ENCODE peak calls at places on chromosomes 7 and 10, in eight cellular contexts. T is Peyer's patch, E is K562, U is right lobe of liver, Y is heart left ventricle, L is esophagus muscularis mucosa, G is breast epithelium, R is stomach. B is an unnamed sample. For H3K36me3, the result is how much of the 10 kb centered on the place peaks cover.

GRCh38 chr10:123570051-123570897 is 95.9 kb upstream of the GPR26 start:
- DNase-seq in T (no peak), E (no peak), U (no peak), Y (no peak), L (no peak), G (peak), R (no peak), B (no peak)

GRCh38 chr10:113961261-113961938 is 82.3 kb upstream of the ADRB1 start:
- DNase-seq in T (peak), E (no peak), U (no peak), Y (no peak), L (no peak), G (no peak), R (no peak), B (no peak)

GRCh38 chr10:86402283-86402931 is 35.8 kb upstream of the GRID1 start:
- DNase-seq in T (no peak), E (no peak), U (no peak), Y (no peak), L (no peak), G (no peak), R (no peak), B (no peak)

GRCh38 chr10:130038019-130038555 is 72.5 kb downstream of the C10orf143 start:
- DNase-seq in T (no peak), E (no peak), U (peak), Y (no peak), L (no peak), G (peak), R (no peak), B (peak)

GRCh38 chr10:22251751-22252285 is 34.0 kb upstream of the EBLN1 start:
- DNase-seq in T (peak), E (no peak), U (peak), Y (peak), L (peak), G (peak), R (peak), B (peak)

GRCh38 chr7:270351-270983 is 19.5 kb upstream of the FOXL3 start:
- DNase-seq in T (no peak), E (no peak), U (no peak), Y (peak), L (no peak), G (no peak), R (no peak), B (no peak)

GRCh38 chr10:33484787-33485186 is 150.3 kb upstream of the NRP1 start:
- DNase-seq in T (no peak), E (no peak), U (no peak), Y (no peak), L (no peak), G (no peak), R (no peak), B (no peak)

GRCh38 chr10:131249238-131249956 is 62.1 kb downstream of the TCERG1L start:
- DNase-seq in T (no peak), E (no peak), U (peak), Y (no peak), L (no peak), G (no peak), R (no peak), B (no peak)

DNA sequence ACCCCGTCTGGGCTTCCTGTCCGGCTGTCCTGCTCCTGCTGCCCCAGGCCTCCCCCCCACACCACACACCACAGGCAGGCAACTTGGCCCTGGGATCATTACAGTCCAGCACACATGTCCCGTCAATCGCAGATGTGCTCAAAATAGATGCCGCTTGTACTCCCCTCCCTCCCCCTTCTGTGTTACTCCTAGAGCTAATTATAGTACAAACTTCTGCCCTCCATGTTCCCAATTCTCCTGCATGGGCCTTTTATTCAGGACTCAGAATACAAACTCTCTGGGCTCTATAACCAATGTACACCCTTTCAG is at the start of gene SYNPO2L:
- DNase-seq in T (no peak), E (no peak), U (no peak), Y (peak), L (no peak), G (no peak), R (no peak), B (no peak)
- TF ChIP-seq POLR2A in T (no peak), E (no peak), U (no peak), Y (peak), L (no peak), G (no peak), R (no peak), B (no peak)

DNA sequence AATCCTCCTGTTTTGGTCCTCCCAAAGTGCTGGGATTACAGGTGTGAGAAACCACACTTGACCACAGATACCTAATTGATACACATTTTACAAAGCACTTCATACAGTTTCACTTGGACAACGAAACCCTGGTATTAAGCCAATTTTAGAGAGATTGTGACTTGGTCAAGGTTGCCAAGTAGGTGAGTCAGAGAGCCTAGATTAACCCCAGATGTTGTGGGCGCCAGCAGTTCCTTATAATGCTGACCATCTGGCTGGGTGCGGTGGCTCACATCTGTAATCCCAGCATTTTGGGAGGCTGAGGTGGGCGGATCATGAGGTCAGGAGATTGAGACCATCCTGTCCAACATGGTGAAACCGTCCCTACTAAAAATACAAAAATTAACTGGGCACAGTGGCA is 4.9 kb upstream of the PHKG1 start:
- DNase-seq in T (no peak), E (peak), U (no peak), Y (peak), L (no peak), G (no peak), R (peak), B (no peak)
- H3K36me3 ChIP-seq in T (under half), E (under half), U (under half), Y (under half), L (under half), G (under half), R (under half), B (under half)

DNA sequence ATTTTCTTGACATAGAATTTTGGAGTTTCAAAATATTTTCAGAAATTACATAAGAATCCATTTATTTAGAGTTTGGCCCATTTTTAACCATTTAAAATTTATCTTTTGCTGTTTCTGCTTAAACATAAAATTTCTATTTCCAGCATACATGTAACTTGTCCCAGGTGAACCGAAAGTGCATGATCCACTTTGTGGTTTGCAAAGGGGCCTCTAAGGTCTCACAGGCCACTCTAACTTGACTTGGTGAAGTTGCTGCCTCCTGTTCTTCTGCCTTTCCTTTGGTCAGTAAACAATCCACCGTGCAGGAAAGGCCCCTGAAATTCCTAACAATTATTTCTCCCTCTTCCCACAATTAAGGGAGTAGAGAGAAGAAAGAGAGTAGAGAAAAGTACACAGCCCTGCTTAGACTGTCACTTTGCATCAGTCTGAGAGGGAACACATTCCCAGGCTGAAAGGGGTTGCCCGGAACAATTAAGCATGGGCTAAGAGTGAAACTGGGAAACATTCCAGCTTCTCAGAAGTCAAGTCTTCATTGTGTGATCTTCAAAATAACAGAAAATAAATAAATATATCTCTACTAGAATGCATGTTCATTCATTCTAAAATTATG is 79.5 kb upstream of the SEMA3A start:
- DNase-seq in T (no peak), E (no peak), U (no peak), Y (no peak), L (no peak), G (no peak), R (no peak), B (no peak)
- H3K27ac ChIP-seq in T (no peak), E (no peak), U (no peak), Y (no peak), L (no peak), G (no peak), R (no peak), B (no peak)

DNA sequence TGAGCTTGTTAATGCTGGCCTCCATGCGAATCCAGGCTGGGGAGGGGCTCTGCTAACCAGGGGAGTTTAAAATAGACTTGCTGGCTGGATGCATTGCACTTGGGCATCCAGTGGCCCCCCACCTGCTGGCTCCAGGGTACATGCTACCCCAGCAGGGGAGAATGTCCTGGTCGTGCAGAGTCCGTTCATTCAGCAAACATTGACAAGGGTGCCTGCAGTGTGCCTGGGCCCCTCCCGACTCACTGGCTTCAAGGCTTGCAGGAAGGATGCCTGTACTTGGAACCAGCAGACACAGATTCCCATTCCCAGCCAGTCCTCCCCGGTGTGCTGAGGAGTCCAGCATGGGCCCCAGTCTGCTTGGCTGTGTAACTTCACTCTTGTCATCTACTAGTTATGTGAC is 1.5 kb downstream of the SLC29A3 start:
- DNase-seq in T (no peak), E (no peak), U (no peak), Y (no peak), L (no peak), G (no peak), R (no peak), B (no peak)
- TF ChIP-seq POLR2A in T (no peak), E (no peak), U (no peak), Y (no peak), L (no peak), G (no peak), R (no peak), B (no peak)

GRCh38 chr10:93356516-93356915 is 125.6 kb downstream of the MYOF start:
- DNase-seq in T (no peak), E (no peak), U (no peak), Y (no peak), L (no peak), G (no peak), R (no peak), B (no peak)

GRCh38 chr10:93357680-93358079 is 124.5 kb downstream of the MYOF start:
- DNase-seq in T (no peak), E (peak), U (no peak), Y (no peak), L (peak), G (no peak), R (no peak), B (no peak)

DNA sequence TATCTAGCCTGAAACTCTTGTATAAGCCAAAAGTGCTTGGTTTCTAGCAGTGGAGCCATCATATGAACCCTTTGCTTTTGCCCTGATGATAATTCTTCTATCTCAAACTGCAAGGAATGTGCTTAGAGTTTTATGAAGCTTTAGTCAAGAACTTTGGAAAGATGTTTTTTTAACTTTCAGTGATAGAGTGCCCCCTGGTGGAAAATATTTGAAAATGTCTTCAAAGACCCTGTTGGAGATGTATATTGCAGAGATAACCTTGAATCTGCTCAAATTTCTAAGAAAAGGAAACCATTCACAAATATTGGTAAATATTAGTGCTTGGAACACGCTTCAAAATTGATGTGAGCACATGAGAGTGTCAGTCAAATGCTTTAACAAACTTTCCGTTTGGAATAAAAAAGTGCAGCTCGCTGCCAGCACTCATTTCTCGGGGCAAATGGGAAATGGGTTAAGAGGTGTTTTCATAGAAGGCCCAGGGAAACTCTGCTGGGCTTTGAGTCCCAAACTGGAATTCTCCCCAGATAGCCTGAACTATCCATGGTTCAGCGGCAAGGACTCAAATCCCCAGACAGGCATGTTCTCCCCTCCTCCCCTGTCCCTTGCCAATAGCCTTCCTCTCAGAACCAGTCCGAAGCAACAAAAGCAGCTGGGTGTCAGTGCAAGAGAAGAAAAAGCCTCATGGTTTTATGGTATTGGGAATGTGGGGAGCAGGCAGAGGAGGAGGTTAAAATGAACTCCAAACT is 129.3 kb downstream of the MYOF start:
- DNase-seq in T (no peak), E (peak), U (no peak), Y (no peak), L (peak), G (no peak), R (no peak), B (no peak)
- H3K36me3 ChIP-seq in T (half or more), E (under half), U (under half), Y (half or more), L (half or more), G (under half), R (half or more), B (half or more)

DNA sequence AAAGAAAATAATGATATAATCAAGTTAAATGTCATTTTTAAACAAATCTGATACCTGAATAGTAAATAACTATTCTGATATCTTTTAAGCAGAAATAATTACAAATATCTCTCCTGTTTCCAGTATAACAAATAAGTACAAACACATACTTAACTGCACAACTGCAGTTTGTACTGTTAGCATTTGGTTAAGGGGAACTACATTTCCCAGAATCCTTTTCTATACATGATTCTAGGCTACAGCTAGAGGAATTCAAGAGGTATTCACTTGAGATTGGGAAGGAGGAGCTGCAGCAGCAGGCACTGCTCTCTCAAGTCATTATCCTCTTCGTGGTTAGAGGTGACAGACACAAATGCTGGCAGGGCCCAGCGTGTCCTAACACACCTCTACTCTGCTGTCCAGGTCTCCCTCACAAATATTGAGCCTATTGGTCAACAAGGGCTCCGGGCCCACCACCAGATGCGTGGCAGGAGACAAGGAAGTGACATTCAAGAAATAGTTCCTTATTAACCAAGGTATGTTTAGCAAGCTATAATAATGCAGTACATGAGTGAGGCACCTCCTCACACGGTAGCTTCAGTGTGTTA is 255.1 kb upstream of the MKLN1 start:
- DNase-seq in T (no peak), E (peak), U (no peak), Y (no peak), L (no peak), G (no peak), R (no peak), B (no peak)
- H3K27ac ChIP-seq in T (no peak), E (peak), U (peak), Y (peak), L (no peak), G (peak), R (no peak), B (peak)

GRCh38 chr10:28381903-28382347 is 79.1 kb upstream of the MPP7 start:
- DNase-seq in T (peak), E (peak), U (peak), Y (peak), L (peak), G (peak), R (peak), B (no peak)
- TF ChIP-seq POLR2A in T (no peak), E (no peak), U (no peak), Y (no peak), L (no peak), G (no peak), R (no peak), B (no peak)

B was measured in upper lobe of left lung.